ENCODE peak calls at places on chromosomes 13 and 19, in ten cellular contexts. One of them, this sample, is unnamed.

GRCh38 chr19:5595129-5595528 is 27.4 kb upstream of the TINCR start:
- DNase-seq in breast epithelium: peak
- DNase-seq in endothelial cell of umbilical vein: no peak
- DNase-seq in transverse colon: no peak
- DNase-seq in prostate gland: no peak
- DNase-seq in GM12878: no peak
- DNase-seq in HCT116: no peak
- DNase-seq in GM12891: no peak
- DNase-seq in sigmoid colon: no peak
- DNase-seq in GM12892: no peak
- DNase-seq in this sample: no peak

GRCh38 chr13:98476538-98476966 is 100.4 kb downstream of the STK24 start:
- DNase-seq in breast epithelium: no peak
- DNase-seq in endothelial cell of umbilical vein: peak
- DNase-seq in transverse colon: peak
- DNase-seq in prostate gland: no peak
- DNase-seq in GM12878: peak
- DNase-seq in HCT116: peak
- DNase-seq in GM12891: peak
- DNase-seq in sigmoid colon: peak
- DNase-seq in GM12892: peak
- DNase-seq in this sample: peak

GRCh38 chr19:41945135-41945766 is 13.9 kb downstream of the RABAC1 start:
- DNase-seq in breast epithelium: no peak
- DNase-seq in endothelial cell of umbilical vein: no peak
- DNase-seq in transverse colon: peak
- DNase-seq in prostate gland: peak
- DNase-seq in GM12878: peak
- DNase-seq in HCT116: no peak
- DNase-seq in GM12891: peak
- DNase-seq in sigmoid colon: no peak
- DNase-seq in GM12892: peak
- DNase-seq in this sample: no peak

GRCh38 chr13:28819046-28819747 is 942 bp upstream of the MTUS2 start:
- DNase-seq in breast epithelium: no peak
- DNase-seq in endothelial cell of umbilical vein: peak
- DNase-seq in transverse colon: no peak
- DNase-seq in prostate gland: no peak
- DNase-seq in GM12878: no peak
- DNase-seq in HCT116: no peak
- DNase-seq in GM12891: no peak
- DNase-seq in sigmoid colon: no peak
- DNase-seq in GM12892: no peak
- DNase-seq in this sample: no peak

GRCh38 chr13:75908137-75908536 is 272.0 kb downstream of the LMO7 start:
- DNase-seq in breast epithelium: no peak
- DNase-seq in endothelial cell of umbilical vein: no peak
- DNase-seq in transverse colon: no peak
- DNase-seq in prostate gland: no peak
- DNase-seq in GM12878: no peak
- DNase-seq in HCT116: no peak
- DNase-seq in GM12891: no peak
- DNase-seq in sigmoid colon: no peak
- DNase-seq in GM12892: no peak
- DNase-seq in this sample: no peak

GRCh38 chr19:19202707-19203011 is 555 bp downstream of the NR2C2AP start:
- DNase-seq in breast epithelium: no peak
- DNase-seq in endothelial cell of umbilical vein: no peak
- DNase-seq in transverse colon: no peak
- DNase-seq in prostate gland: no peak
- DNase-seq in GM12878: no peak
- DNase-seq in HCT116: no peak
- DNase-seq in GM12891: no peak
- DNase-seq in sigmoid colon: no peak
- DNase-seq in GM12892: no peak
- DNase-seq in this sample: no peak

GRCh38 chr13:45807520-45808099 is 43.9 kb downstream of the SIAH3 start:
- DNase-seq in breast epithelium: no peak
- DNase-seq in endothelial cell of umbilical vein: peak
- DNase-seq in transverse colon: no peak
- DNase-seq in prostate gland: peak
- DNase-seq in GM12878: peak
- DNase-seq in HCT116: peak
- DNase-seq in GM12891: peak
- DNase-seq in sigmoid colon: no peak
- DNase-seq in GM12892: no peak
- DNase-seq in this sample: no peak

GRCh38 chr13:84279166-84279565 is 396.9 kb upstream of the SLITRK1 start:
- DNase-seq in breast epithelium: no peak
- DNase-seq in endothelial cell of umbilical vein: no peak
- DNase-seq in transverse colon: no peak
- DNase-seq in prostate gland: no peak
- DNase-seq in GM12878: no peak
- DNase-seq in HCT116: no peak
- DNase-seq in GM12891: no peak
- DNase-seq in sigmoid colon: no peak
- DNase-seq in GM12892: no peak
- DNase-seq in this sample: no peak

GRCh38 chr13:110398564-110399507 is 91.8 kb downstream of the COL4A2 start:
- DNase-seq in breast epithelium: no peak
- DNase-seq in endothelial cell of umbilical vein: no peak
- DNase-seq in transverse colon: no peak
- DNase-seq in prostate gland: no peak
- DNase-seq in GM12878: no peak
- DNase-seq in HCT116: no peak
- DNase-seq in GM12891: no peak
- DNase-seq in sigmoid colon: no peak
- DNase-seq in GM12892: no peak
- DNase-seq in this sample: no peak

GRCh38 chr19:52570005-52570861 is at the start of gene ZNF701:
- DNase-seq in breast epithelium: peak
- DNase-seq in endothelial cell of umbilical vein: peak
- DNase-seq in transverse colon: peak
- DNase-seq in prostate gland: peak
- DNase-seq in GM12878: peak
- DNase-seq in HCT116: peak
- DNase-seq in GM12891: peak
- DNase-seq in sigmoid colon: peak
- DNase-seq in GM12892: peak
- DNase-seq in this sample: peak
- TF ChIP-seq POLR2A in breast epithelium: peak
- TF ChIP-seq POLR2A in endothelial cell of umbilical vein: peak
- TF ChIP-seq POLR2A in transverse colon: peak
- TF ChIP-seq POLR2A in prostate gland: peak
- TF ChIP-seq POLR2A in GM12878: peak
- TF ChIP-seq POLR2A in HCT116: no peak
- TF ChIP-seq POLR2A in GM12891: peak
- TF ChIP-seq POLR2A in sigmoid colon: peak
- TF ChIP-seq POLR2A in GM12892: peak
- TF ChIP-seq POLR2A in this sample: peak

GRCh38 chr19:48461982-48462655 is 6.7 kb downstream of the KCNJ14 start:
- DNase-seq in breast epithelium: no peak
- DNase-seq in endothelial cell of umbilical vein: no peak
- DNase-seq in transverse colon: no peak
- DNase-seq in prostate gland: no peak
- DNase-seq in GM12878: no peak
- DNase-seq in HCT116: peak
- DNase-seq in GM12891: no peak
- DNase-seq in sigmoid colon: no peak
- DNase-seq in GM12892: no peak
- DNase-seq in this sample: peak
- TF ChIP-seq POLR2AphosphoS5 in breast epithelium: no peak
- TF ChIP-seq POLR2AphosphoS5 in endothelial cell of umbilical vein: no peak
- TF ChIP-seq POLR2AphosphoS5 in transverse colon: no peak
- TF ChIP-seq POLR2AphosphoS5 in prostate gland: no peak
- TF ChIP-seq POLR2AphosphoS5 in GM12878: no peak
- TF ChIP-seq POLR2AphosphoS5 in HCT116: no peak
- TF ChIP-seq POLR2AphosphoS5 in GM12891: no peak
- TF ChIP-seq POLR2AphosphoS5 in sigmoid colon: no peak
- TF ChIP-seq POLR2AphosphoS5 in GM12892: no peak
- TF ChIP-seq POLR2AphosphoS5 in this sample: no peak

DNA sequence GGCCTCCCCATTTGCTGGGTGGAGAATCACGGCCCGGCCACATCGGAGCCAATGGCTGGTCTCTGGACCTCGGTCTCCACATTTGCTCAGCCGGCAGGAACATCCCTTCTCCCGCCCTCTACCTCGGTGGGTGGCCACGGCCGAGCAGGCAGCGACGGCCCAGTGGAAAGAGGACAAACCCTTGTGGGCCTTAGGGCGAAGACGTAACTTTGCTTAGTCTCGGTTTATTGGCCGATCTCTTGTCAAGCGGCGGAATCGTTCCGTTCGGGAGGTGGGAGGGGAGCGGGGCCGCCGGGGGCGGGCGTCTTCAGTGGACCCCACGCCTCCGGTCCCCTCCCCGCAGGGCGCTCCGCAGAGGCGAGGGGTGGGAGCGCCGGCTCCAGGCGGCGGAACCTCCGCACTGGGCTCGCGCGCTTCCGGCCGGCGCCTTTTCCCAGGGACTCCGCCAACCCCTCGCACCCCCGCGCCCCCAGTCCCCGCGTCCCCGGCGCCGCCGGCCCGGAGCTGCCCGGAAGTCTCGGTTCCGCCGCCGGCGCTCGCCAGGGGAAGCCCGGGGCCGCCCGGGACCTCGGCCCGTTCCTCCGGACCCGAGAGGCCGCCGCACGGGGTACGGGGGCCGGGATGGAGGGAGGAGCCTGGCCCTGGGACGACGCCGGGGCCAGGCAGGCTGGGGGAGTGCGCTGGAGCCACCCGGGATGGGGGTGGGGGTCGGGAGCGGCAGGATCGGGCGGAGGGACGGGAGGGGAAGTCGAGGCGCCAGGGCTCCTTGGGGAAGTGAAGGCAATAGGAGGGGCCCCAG is at the start of gene ZNF580:
- DNase-seq in breast epithelium: peak
- DNase-seq in endothelial cell of umbilical vein: peak
- DNase-seq in transverse colon: peak
- DNase-seq in prostate gland: peak
- DNase-seq in GM12878: no peak
- DNase-seq in HCT116: no peak
- DNase-seq in GM12891: peak
- DNase-seq in sigmoid colon: peak
- DNase-seq in GM12892: peak
- DNase-seq in this sample: peak
- TF ChIP-seq POLR2A in breast epithelium: no peak
- TF ChIP-seq POLR2A in endothelial cell of umbilical vein: no peak
- TF ChIP-seq POLR2A in transverse colon: peak
- TF ChIP-seq POLR2A in prostate gland: peak
- TF ChIP-seq POLR2A in GM12878: peak
- TF ChIP-seq POLR2A in HCT116: peak
- TF ChIP-seq POLR2A in GM12891: no peak
- TF ChIP-seq POLR2A in sigmoid colon: no peak
- TF ChIP-seq POLR2A in GM12892: no peak
- TF ChIP-seq POLR2A in this sample: peak

GRCh38 chr19:49328741-49329140 is 3.8 kb upstream of the SLC6A16 start:
- DNase-seq in breast epithelium: no peak
- DNase-seq in endothelial cell of umbilical vein: no peak
- DNase-seq in transverse colon: no peak
- DNase-seq in prostate gland: no peak
- DNase-seq in GM12878: no peak
- DNase-seq in HCT116: no peak
- DNase-seq in GM12891: no peak
- DNase-seq in sigmoid colon: no peak
- DNase-seq in GM12892: no peak
- DNase-seq in this sample: no peak
- TF ChIP-seq POLR2AphosphoS5 in breast epithelium: no peak
- TF ChIP-seq POLR2AphosphoS5 in endothelial cell of umbilical vein: no peak
- TF ChIP-seq POLR2AphosphoS5 in transverse colon: no peak
- TF ChIP-seq POLR2AphosphoS5 in prostate gland: no peak
- TF ChIP-seq POLR2AphosphoS5 in GM12878: no peak
- TF ChIP-seq POLR2AphosphoS5 in HCT116: no peak
- TF ChIP-seq POLR2AphosphoS5 in GM12891: no peak
- TF ChIP-seq POLR2AphosphoS5 in sigmoid colon: no peak
- TF ChIP-seq POLR2AphosphoS5 in GM12892: no peak
- TF ChIP-seq POLR2AphosphoS5 in this sample: no peak

DNA sequence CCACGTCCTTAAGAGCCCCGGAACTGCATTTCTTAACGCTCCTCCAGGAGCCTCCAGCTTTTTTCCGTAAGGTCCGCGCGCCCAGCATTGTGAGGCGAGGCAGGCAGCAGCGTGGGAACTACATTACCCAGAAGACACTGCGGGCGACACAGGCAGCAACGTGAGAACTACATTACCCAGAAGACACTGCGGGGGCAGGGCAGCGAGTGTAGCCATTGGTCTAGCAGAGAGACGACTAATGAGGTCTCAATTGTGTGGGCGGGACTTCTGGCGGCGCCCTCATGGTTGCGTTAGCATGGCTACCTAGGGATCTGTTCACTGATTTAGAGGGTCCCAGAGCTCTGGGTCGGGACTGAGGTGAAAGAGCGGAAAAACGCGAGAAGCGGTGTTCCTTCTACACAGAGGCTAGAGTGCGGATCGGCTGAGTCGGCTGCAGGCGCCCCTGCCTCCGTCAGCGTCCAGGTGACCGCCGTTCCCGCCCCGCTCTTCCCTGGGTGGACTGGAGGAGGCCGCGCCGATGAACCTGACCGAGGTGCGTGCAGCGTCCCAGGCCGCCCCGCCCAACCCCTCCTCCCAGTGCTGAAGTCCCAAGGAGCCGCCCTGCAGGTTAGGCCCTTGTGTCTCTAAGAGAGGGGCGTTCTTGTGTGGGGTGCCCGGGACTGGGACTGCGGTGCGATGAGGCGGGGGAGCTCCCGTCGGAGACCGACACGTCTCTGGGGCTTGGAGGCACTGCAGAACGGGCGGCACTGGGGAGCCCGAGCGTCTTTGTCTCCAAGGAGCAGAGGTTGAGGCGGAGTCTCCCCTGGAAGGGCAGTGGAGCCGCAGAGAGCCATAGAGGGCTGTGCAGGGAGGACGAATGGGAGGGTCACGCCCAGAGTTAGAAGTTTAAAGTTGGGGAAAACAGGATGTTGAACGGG is at the start of gene ZNF749:
- DNase-seq in breast epithelium: peak
- DNase-seq in endothelial cell of umbilical vein: peak
- DNase-seq in transverse colon: peak
- DNase-seq in prostate gland: peak
- DNase-seq in GM12878: peak
- DNase-seq in HCT116: peak
- DNase-seq in GM12891: peak
- DNase-seq in sigmoid colon: peak
- DNase-seq in GM12892: peak
- DNase-seq in this sample: peak
- TF ChIP-seq POLR2A in breast epithelium: no peak
- TF ChIP-seq POLR2A in endothelial cell of umbilical vein: peak
- TF ChIP-seq POLR2A in transverse colon: peak
- TF ChIP-seq POLR2A in prostate gland: no peak
- TF ChIP-seq POLR2A in GM12878: peak
- TF ChIP-seq POLR2A in HCT116: peak
- TF ChIP-seq POLR2A in GM12891: peak
- TF ChIP-seq POLR2A in sigmoid colon: no peak
- TF ChIP-seq POLR2A in GM12892: peak
- TF ChIP-seq POLR2A in this sample: no peak

DNA sequence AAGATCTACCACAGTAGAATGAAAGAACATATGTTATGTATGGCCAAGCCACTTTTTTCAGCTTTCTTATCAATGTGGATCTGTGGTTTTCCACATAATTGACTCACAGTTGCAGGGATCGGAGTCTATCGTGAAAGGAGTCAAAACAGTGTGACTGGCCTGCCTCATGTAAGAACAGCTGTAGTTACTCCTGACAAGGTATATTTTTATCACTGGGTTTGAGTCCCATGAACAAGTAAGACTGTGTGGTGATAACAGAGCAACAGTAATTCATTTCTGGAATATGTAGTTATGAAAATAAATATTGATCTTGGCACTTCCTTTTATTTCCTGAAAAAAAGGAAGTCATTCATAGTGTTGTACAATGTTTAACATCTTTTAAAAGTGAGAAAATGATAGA is 416.6 kb downstream of the KLF12 start:
- DNase-seq in breast epithelium: no peak
- DNase-seq in endothelial cell of umbilical vein: peak
- DNase-seq in transverse colon: no peak
- DNase-seq in prostate gland: no peak
- DNase-seq in GM12878: no peak
- DNase-seq in HCT116: no peak
- DNase-seq in GM12891: no peak
- DNase-seq in sigmoid colon: no peak
- DNase-seq in GM12892: no peak
- DNase-seq in this sample: no peak
- TF ChIP-seq POLR2AphosphoS5 in breast epithelium: no peak
- TF ChIP-seq POLR2AphosphoS5 in endothelial cell of umbilical vein: no peak
- TF ChIP-seq POLR2AphosphoS5 in transverse colon: no peak
- TF ChIP-seq POLR2AphosphoS5 in prostate gland: no peak
- TF ChIP-seq POLR2AphosphoS5 in GM12878: no peak
- TF ChIP-seq POLR2AphosphoS5 in HCT116: no peak
- TF ChIP-seq POLR2AphosphoS5 in GM12891: no peak
- TF ChIP-seq POLR2AphosphoS5 in sigmoid colon: no peak
- TF ChIP-seq POLR2AphosphoS5 in GM12892: no peak
- TF ChIP-seq POLR2AphosphoS5 in this sample: no peak